ENCODE peak calls at places on chromosomes 6 and 20, in nine cellular contexts. N is DMS153; S is upper lobe of right lung; I is stimulated activated CD8-positive, alpha-beta memory T cell treated with anti-CD3 and anti-CD28 coated beads, Interleukin-15, amount 100 ng/mL, for 24 hours; L is pulmonary artery endothelial cell; A is heart right ventricle; P is Kasumi-1; Z is CD8-positive, alpha-beta T cell; H is effector CD8-positive, alpha-beta T cell. V is an unnamed sample.

GRCh38 chr20:62991863-62992262 is 14.9 kb downstream of the BHLHE23 start:
- DNase-seq in N (no peak), S (no peak), I (no peak), L (no peak), A (no peak), P (no peak), Z (no peak), H (no peak), V (no peak)

GRCh38 chr6:42720739-42721138 is 1.7 kb downstream of the PRPH2 start:
- DNase-seq in N (no peak), S (no peak), I (no peak), L (no peak), A (no peak), P (no peak), Z (no peak), H (no peak), V (no peak)

GRCh38 chr6:43978473-43979360 is 148.5 kb downstream of the MRPL14 start:
- DNase-seq in N (no peak), S (no peak), I (no peak), L (no peak), A (no peak), P (no peak), Z (peak), H (no peak), V (no peak)

GRCh38 chr6:26216015-26216885 is 129.0 kb downstream of the HFE start:
- DNase-seq in N (peak), S (no peak), I (no peak), L (peak), A (peak), P (peak), Z (peak), H (peak), V (peak)

GRCh38 chr20:40323411-40323810 is 365.6 kb downstream of the MAFB start:
- DNase-seq in N (no peak), S (no peak), I (no peak), L (no peak), A (no peak), P (no peak), Z (no peak), H (no peak), V (no peak)

GRCh38 chr6:57147401-57147800 is 24.7 kb upstream of the BAG2 start:
- DNase-seq in N (no peak), S (no peak), I (no peak), L (no peak), A (no peak), P (no peak), Z (no peak), H (no peak), V (no peak)

GRCh38 chr20:57112448-57112847 is 154.0 kb downstream of the BMP7 start:
- DNase-seq in N (no peak), S (no peak), I (no peak), L (no peak), A (no peak), P (no peak), Z (no peak), H (no peak), V (no peak)

GRCh38 chr6:151716446-151717047 is 90.9 kb upstream of the ESR1 start:
- DNase-seq in N (peak), S (no peak), I (no peak), L (no peak), A (no peak), P (no peak), Z (no peak), H (no peak), V (no peak)

GRCh38 chr6:111580401-111580800 is 25.3 kb downstream of the TRAF3IP2 start:
- DNase-seq in N (no peak), S (no peak), I (no peak), L (no peak), A (no peak), P (no peak), Z (no peak), H (no peak), V (no peak)

GRCh38 chr6:52724041-52724405 is 39.3 kb downstream of the GSTA2 start:
- DNase-seq in N (no peak), S (no peak), I (no peak), L (no peak), A (no peak), P (no peak), Z (no peak), H (no peak), V (no peak)

GRCh38 chr6:167141667-167142432 is 15.9 kb downstream of the GPR31 start:
- DNase-seq in N (peak), S (no peak), I (no peak), L (no peak), A (peak), P (no peak), Z (peak), H (no peak), V (no peak)

GRCh38 chr6:134065706-134066105 is 13.3 kb upstream of the SLC2A12 start:
- DNase-seq in N (no peak), S (no peak), I (no peak), L (no peak), A (no peak), P (peak), Z (no peak), H (no peak), V (no peak)

GRCh38 chr6:36336779-36337194 is at the start of gene BNIP5:
- DNase-seq in N (no peak), S (no peak), I (no peak), L (no peak), A (no peak), P (no peak), Z (no peak), H (no peak), V (no peak)

GRCh38 chr6:33815854-33816253 is 12.1 kb upstream of the MLN start:
- DNase-seq in N (peak), S (no peak), I (no peak), L (no peak), A (no peak), P (peak), Z (no peak), H (no peak), V (no peak)

GRCh38 chr6:16690244-16691142 is 70.8 kb downstream of the ATXN1 start:
- DNase-seq in N (no peak), S (no peak), I (no peak), L (no peak), A (no peak), P (no peak), Z (no peak), H (no peak), V (peak)

GRCh38 chr6:15775741-15776140 is 112.9 kb upstream of the DTNBP1 start:
- DNase-seq in N (no peak), S (no peak), I (no peak), L (no peak), A (no peak), P (no peak), Z (no peak), H (no peak), V (no peak)

GRCh38 chr20:275791-276190 is 14.8 kb downstream of the C20orf96 start:
- DNase-seq in N (no peak), S (no peak), I (no peak), L (no peak), A (no peak), P (no peak), Z (no peak), H (no peak), V (no peak)